ENCODE peak calls at places on chromosomes 2 and 18, in nine cellular contexts. V is cerebellum; S is activated CD4-positive, alpha-beta T cell treated with anti-CD3 and anti-CD28 coated beads, Interleukin-2, amount 10 ng/mL, durations not matched to agents 7 days and 5 days; G is endodermal cell; L is glomerular endothelial cell; I is skeletal muscle cell; C is ELR; D is GM18507; N is KBM-7. X is an unnamed sample.

GRCh38 chr18:51009071-51009470 is 20.9 kb upstream of the SMAD4 start:
- DNase-seq in V (no peak), S (no peak), G (no peak), L (no peak), I (no peak), C (peak), D (no peak), N (peak), X (no peak)

GRCh38 chr2:40554665-40555294 is 102.9 kb upstream of the SLC8A1 start:
- DNase-seq in V (peak), S (peak), G (peak), L (peak), I (peak), C (peak), D (no peak), N (peak), X (no peak)

GRCh38 chr2:200794143-200794542 is 17.6 kb upstream of the BZW1 start:
- DNase-seq in V (no peak), S (no peak), G (no peak), L (no peak), I (no peak), C (no peak), D (no peak), N (no peak), X (no peak)

GRCh38 chr2:16614314-16614860 is 51.2 kb downstream of the CYRIA start:
- DNase-seq in V (no peak), S (no peak), G (no peak), L (no peak), I (no peak), C (no peak), D (no peak), N (no peak), X (no peak)

GRCh38 chr2:210553371-210553770 is 3.0 kb upstream of the CPS1 start:
- DNase-seq in V (no peak), S (no peak), G (no peak), L (no peak), I (no peak), C (peak), D (no peak), N (no peak), X (no peak)

GRCh38 chr18:79805211-79805862 is 7.6 kb downstream of the KCNG2 start:
- DNase-seq in V (no peak), S (no peak), G (no peak), L (no peak), I (no peak), C (no peak), D (no peak), N (peak), X (no peak)

GRCh38 chr2:27806311-27807059 is 35.0 kb downstream of the MRPL33 start:
- DNase-seq in V (no peak), S (no peak), G (no peak), L (no peak), I (no peak), C (no peak), D (no peak), N (no peak), X (no peak)

GRCh38 chr2:192007819-192008218 is 160.9 kb upstream of the CAVIN2 start:
- DNase-seq in V (no peak), S (no peak), G (no peak), L (no peak), I (peak), C (no peak), D (no peak), N (no peak), X (no peak)

GRCh38 chr18:13804305-13804704 is 19.6 kb upstream of the MC5R start:
- DNase-seq in V (no peak), S (no peak), G (no peak), L (no peak), I (no peak), C (no peak), D (no peak), N (no peak), X (no peak)

GRCh38 chr2:43041661-43042360 is 184.6 kb downstream of the ZFP36L2 start:
- DNase-seq in V (no peak), S (no peak), G (peak), L (peak), I (peak), C (peak), D (no peak), N (peak), X (peak)

GRCh38 chr2:45734952-45735351 is 83.5 kb downstream of the PRKCE start:
- DNase-seq in V (no peak), S (no peak), G (no peak), L (no peak), I (no peak), C (no peak), D (no peak), N (no peak), X (no peak)

GRCh38 chr2:29703336-29703735 is 218.1 kb downstream of the ALK start:
- DNase-seq in V (no peak), S (no peak), G (no peak), L (no peak), I (no peak), C (no peak), D (no peak), N (no peak), X (no peak)

GRCh38 chr2:96325038-96325883 is at the start of gene ITPRIPL1:
- DNase-seq in V (peak), S (peak), G (peak), L (no peak), I (no peak), C (peak), D (no peak), N (peak), X (no peak)

GRCh38 chr2:151946856-151947523 is 118.8 kb upstream of the ARL5A start:
- DNase-seq in V (peak), S (peak), G (peak), L (no peak), I (no peak), C (peak), D (peak), N (peak), X (no peak)

GRCh38 chr2:138829326-138829725 is 49.1 kb upstream of the NXPH2 start:
- DNase-seq in V (no peak), S (peak), G (peak), L (no peak), I (no peak), C (peak), D (peak), N (peak), X (no peak)

GRCh38 chr2:231526341-231527090 is 3.7 kb downstream of the NMUR1 start:
- DNase-seq in V (no peak), S (no peak), G (peak), L (no peak), I (no peak), C (no peak), D (no peak), N (no peak), X (no peak)

GRCh38 chr2:854460-854859 is 96.2 kb upstream of the SNTG2 start:
- DNase-seq in V (no peak), S (no peak), G (peak), L (no peak), I (no peak), C (peak), D (no peak), N (peak), X (no peak)